ENCODE peak calls at places on chromosomes 13 and 19, in seven cellular contexts. A is SK-N-SH, R is HCT116, K is K562, O is H1, M is HepG2, L is GM12878. D is an unnamed sample.

GRCh38 chr19:1432507-1432887 is 5.7 kb upstream of the RPS15 start:
- DNase-seq in A (no peak), R (no peak), K (no peak), O (no peak), M (no peak), L (no peak), D (no peak)

GRCh38 chr13:76709851-76710250 is 176.4 kb downstream of the KCTD12 start:
- DNase-seq in A (no peak), R (no peak), K (no peak), O (no peak), M (no peak), L (no peak), D (no peak)

GRCh38 chr19:1673645-1674292 is 21.4 kb upstream of the TCF3 start:
- DNase-seq in A (peak), R (no peak), K (no peak), O (no peak), M (no peak), L (no peak), D (no peak)

GRCh38 chr19:51366999-51367564 is 894 bp upstream of the ETFB start:
- DNase-seq in A (peak), R (no peak), K (no peak), O (no peak), M (no peak), L (no peak), D (no peak)

GRCh38 chr19:3073159-3073563 is 10.9 kb upstream of the TLE5 start:
- DNase-seq in A (peak), R (peak), K (peak), O (no peak), M (peak), L (no peak), D (peak)

GRCh38 chr13:21259571-21260455 is 83.4 kb downstream of the MRPL57 start:
- DNase-seq in A (no peak), R (no peak), K (no peak), O (no peak), M (no peak), L (no peak), D (no peak)

GRCh38 chr13:90416519-90416918 is 931.0 kb upstream of the MIR17HG start:
- DNase-seq in A (no peak), R (no peak), K (no peak), O (no peak), M (no peak), L (no peak), D (peak)

GRCh38 chr19:51016798-51017683 is 2.5 kb downstream of the KLK10 start:
- DNase-seq in A (peak), R (peak), K (peak), O (peak), M (peak), L (no peak), D (peak)

GRCh38 chr19:35484637-35485036 is 5.6 kb downstream of the KRTDAP start:
- DNase-seq in A (no peak), R (no peak), K (no peak), O (no peak), M (no peak), L (peak), D (no peak)

GRCh38 chr19:11168568-11168967 is 13.0 kb upstream of the SPC24 start:
- DNase-seq in A (no peak), R (peak), K (no peak), O (no peak), M (no peak), L (no peak), D (no peak)

GRCh38 chr19:45913874-45914830 is at the start of gene NANOS2:
- DNase-seq in A (no peak), R (peak), K (peak), O (peak), M (peak), L (no peak), D (no peak)

GRCh38 chr13:106140476-106140875 is 395.0 kb downstream of the EFNB2 start:
- DNase-seq in A (no peak), R (no peak), K (no peak), O (no peak), M (no peak), L (no peak), D (no peak)

GRCh38 chr13:98937911-98938381 is 39.9 kb downstream of the DOCK9 start:
- DNase-seq in A (no peak), R (no peak), K (no peak), O (peak), M (no peak), L (no peak), D (no peak)
- TF ChIP-seq JUND in A (no peak), R (no peak), K (no peak), O (no peak), M (no peak), L (no peak), D (no peak)

DNA sequence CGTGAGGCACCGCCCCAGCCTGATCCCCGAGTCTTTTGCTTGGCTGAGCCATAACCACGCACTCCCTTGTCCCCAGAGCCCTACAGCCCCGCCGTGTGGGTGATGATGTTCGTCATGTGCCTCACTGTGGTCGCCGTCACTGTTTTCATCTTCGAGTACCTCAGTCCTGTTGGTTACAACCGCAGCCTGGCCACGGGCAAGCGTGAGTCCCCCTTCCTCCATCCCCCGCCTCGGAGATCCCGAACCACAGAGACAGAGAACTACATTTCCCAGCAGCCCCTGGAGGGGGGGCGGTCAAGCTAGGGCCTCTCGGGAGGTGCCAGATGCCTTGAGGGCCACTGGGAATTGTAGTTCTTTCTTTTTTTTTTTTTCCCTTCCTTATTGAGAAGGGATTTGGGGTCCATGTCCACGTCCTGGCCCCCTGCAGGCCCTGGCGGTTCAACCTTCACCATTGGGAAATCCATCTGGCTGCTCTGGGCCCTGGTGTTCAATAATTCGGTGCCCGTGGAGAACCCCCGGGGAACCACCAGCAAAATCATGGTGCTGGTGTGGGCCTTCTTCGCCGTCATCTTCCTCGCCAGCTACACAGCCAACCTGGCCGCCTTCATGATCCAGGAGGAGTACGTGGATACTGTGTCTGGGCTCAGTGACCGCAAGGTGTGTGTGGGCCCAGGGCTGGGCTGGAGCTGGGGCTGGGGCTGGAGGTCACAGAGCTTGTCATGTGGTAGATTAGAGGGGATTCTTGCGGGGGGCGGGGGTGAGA is 25.9 kb downstream of the GRIN2D start:
- DNase-seq in A (peak), R (no peak), K (peak), O (peak), M (no peak), L (peak), D (peak)
- TF ChIP-seq JUND in A (no peak), R (no peak), K (no peak), O (no peak), M (no peak), L (no peak), D (no peak)

GRCh38 chr13:59458908-59459579 is 704.7 kb downstream of the DIAPH3 start:
- DNase-seq in A (no peak), R (no peak), K (no peak), O (no peak), M (no peak), L (no peak), D (no peak)
- TF ChIP-seq JUND in A (peak), R (no peak), K (no peak), O (no peak), M (no peak), L (no peak), D (no peak)

DNA sequence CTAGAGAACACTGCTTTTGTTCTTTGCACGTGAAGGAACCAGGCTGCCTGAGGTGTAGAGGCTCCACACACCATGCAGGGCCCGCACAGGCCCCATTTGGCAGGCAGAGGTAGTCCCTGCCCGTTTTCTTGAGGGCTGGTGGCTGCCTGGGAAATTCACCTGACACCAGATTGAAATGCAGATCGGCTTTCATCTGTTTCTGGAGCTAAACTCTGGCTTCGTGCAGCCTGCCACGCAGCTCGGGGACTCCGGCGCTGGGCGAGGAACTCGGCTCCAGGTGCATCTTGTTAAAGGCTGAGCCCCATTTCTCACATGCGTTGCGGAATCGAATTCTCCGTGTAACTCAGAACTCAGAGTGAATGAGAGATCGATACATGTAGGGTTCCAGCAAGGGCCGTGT is 37.7 kb downstream of the ATP11A start:
- DNase-seq in A (no peak), R (no peak), K (no peak), O (no peak), M (no peak), L (no peak), D (no peak)
- TF ChIP-seq JUND in A (no peak), R (no peak), K (no peak), O (no peak), M (no peak), L (no peak), D (no peak)

GRCh38 chr19:55085923-55086715 is 10.4 kb downstream of the EPS8L1 start:
- DNase-seq in A (peak), R (no peak), K (no peak), O (peak), M (no peak), L (no peak), D (no peak)
- TF ChIP-seq JUND in A (no peak), R (no peak), K (no peak), O (no peak), M (no peak), L (no peak), D (no peak)

GRCh38 chr13:30186644-30187431 is 120.5 kb downstream of the KATNAL1 start:
- DNase-seq in A (no peak), R (no peak), K (no peak), O (no peak), M (no peak), L (no peak), D (no peak)
- TF ChIP-seq JUND in A (no peak), R (no peak), K (no peak), O (no peak), M (no peak), L (no peak), D (no peak)

D was measured in T47D.